ENCODE peak calls at places on chromosomes 5 and 9, in six cellular contexts. U, C, B, T, Z and J are unnamed samples.

GRCh38 chr9:124520206-124520596 is 13.0 kb upstream of the NR5A1 start:
- DNase-seq in U (no peak), C (no peak), B (no peak), T (peak; percentile 93), Z (no peak), J (no peak)

GRCh38 chr9:124452841-124453585 is 2.8 kb downstream of the ADGRD2 start:
- DNase-seq in U (no peak), C (no peak), B (no peak), T (no peak), Z (no peak), J (no peak)

GRCh38 chr5:65663804-65664521 is 39.1 kb downstream of the SHLD3 start:
- DNase-seq in U (peak; percentile 29), C (peak; percentile 18), B (no peak), T (no peak), Z (peak; percentile 16), J (no peak)

GRCh38 chr5:66246621-66247020 is 102.5 kb downstream of the SREK1 start:
- DNase-seq in U (peak; percentile 18), C (no peak), B (no peak), T (no peak), Z (no peak), J (no peak)

GRCh38 chr5:72597456-72597948 is 90.3 kb upstream of the ZNF366 start:
- DNase-seq in U (peak; percentile 52), C (peak; percentile 78), B (no peak), T (no peak), Z (peak; percentile 94), J (no peak)

GRCh38 chr5:74231697-74232096 is 408.8 kb downstream of the ENC1 start:
- DNase-seq in U (no peak), C (no peak), B (no peak), T (no peak), Z (no peak), J (no peak)

GRCh38 chr9:35954942-35955546 is 2.9 kb downstream of the OR2S2 start:
- DNase-seq in U (peak; percentile 81), C (peak; percentile 30), B (no peak), T (peak; percentile 56), Z (peak; percentile 79), J (peak; percentile 67)

GRCh38 chr5:176812269-176813259 is 2.2 kb downstream of the UNC5A start:
- DNase-seq in U (peak; percentile 49), C (peak; percentile 64), B (no peak), T (peak; percentile 39), Z (peak; percentile 30), J (peak; percentile 57)

GRCh38 chr5:180829711-180830110 is 27.1 kb upstream of the MGAT1 start:
- DNase-seq in U (no peak), C (no peak), B (no peak), T (no peak), Z (no peak), J (no peak)
- H3K4me3 ChIP-seq in U (peak overlapping the region; percentile 66), C (no peak overlapping the region), B (peak overlapping the region; percentile 89), T (no peak overlapping the region), Z (no peak overlapping the region), J (no peak overlapping the region)

GRCh38 chr9:114244570-114244969 is 78.3 kb upstream of the ORM1 start:
- DNase-seq in U (no peak), C (no peak), B (no peak), T (no peak), Z (no peak), J (no peak)

GRCh38 chr9:114247086-114247485 is 75.8 kb upstream of the ORM1 start:
- DNase-seq in U (no peak), C (no peak), B (no peak), T (no peak), Z (no peak), J (no peak)

GRCh38 chr9:114247491-114247890 is 75.4 kb upstream of the ORM1 start:
- DNase-seq in U (no peak), C (no peak), B (no peak), T (no peak), Z (no peak), J (no peak)

GRCh38 chr9:114248274-114248673 is 74.6 kb upstream of the ORM1 start:
- DNase-seq in U (no peak), C (no peak), B (no peak), T (no peak), Z (no peak), J (no peak)

DNA sequence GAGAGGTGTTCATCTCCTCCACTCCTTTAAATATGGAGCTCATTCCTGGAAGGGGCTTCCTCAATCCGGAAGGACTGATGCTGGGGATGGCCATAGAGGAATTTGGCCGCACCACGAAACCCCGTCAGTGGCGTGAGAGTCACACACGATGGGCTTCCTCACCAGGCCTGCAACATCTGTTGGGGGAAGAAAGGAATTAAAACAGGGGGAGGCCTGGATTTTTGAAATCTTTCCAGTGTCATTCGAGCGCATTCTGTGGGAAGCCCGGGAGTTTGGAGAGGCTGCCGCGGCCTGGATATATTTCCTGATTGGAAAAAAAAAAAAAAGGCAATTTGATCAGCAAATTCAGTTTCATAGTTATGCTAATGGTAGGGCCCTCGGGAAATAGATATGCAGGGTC is 76.3 kb upstream of the ORM1 start:
- DNase-seq in U (no peak), C (no peak), B (no peak), T (no peak), Z (no peak), J (no peak)
- TF ChIP-seq MYC in U (no peak), C (no peak), B (no peak), T (no peak), Z (no peak), J (no peak)

GRCh38 chr5:12624776-12625560 is 720.7 kb upstream of the CTNND2 start:
- DNase-seq in U (no peak), C (no peak), B (no peak), T (no peak), Z (no peak), J (no peak)

GRCh38 chr5:12623408-12623807 is 719.2 kb upstream of the CTNND2 start:
- DNase-seq in U (no peak), C (no peak), B (no peak), T (no peak), Z (no peak), J (no peak)

GRCh38 chr5:12625667-12626263 is 721.5 kb upstream of the CTNND2 start:
- DNase-seq in U (no peak), C (no peak), B (no peak), T (no peak), Z (no peak), J (no peak)

DNA sequence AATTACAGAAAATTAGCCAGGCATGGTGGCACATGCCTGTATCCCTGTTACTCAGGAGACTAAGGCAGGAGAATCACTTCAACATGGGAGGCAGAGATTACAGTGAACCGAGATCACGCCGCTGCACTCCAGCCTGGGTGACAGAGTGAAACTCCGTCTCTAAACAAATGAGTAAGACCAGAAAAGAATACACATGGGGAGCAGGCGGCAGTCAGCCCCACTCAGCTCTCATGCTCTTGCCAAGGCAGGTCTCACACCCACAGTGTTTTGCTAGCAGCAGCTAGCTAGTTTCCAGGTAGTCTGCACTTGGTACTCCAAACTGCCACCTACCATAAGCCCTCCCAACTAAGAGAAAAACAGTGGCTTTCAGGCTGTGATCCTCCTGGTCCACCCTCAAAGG is 722.3 kb upstream of the CTNND2 start:
- DNase-seq in U (no peak), C (no peak), B (no peak), T (no peak), Z (no peak), J (no peak)
- H3K4me3 ChIP-seq in U (no peak overlapping the region), C (no peak overlapping the region), B (no peak overlapping the region), T (no peak overlapping the region), Z (no peak overlapping the region), J (no peak overlapping the region)

DNA sequence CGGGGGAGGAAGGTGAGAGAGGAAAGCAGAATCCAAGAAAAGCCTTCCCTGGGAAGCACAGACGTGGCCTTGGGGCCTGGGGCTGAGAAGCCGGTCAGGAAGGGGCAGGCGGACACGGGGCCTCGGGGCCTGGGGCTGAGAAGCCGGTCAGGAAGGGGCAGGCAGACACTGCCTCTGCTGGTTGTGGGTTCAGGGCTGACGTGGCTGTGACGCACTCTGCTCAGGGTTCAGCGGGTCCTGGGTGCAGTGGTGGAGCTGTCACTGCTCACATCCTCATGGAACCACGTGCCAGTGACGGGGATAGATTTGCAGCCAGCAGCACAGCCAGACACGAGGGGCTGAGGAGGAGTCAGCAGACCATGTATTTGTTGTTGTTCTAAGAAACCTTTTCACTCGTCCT is 12.8 kb downstream of the PAEP start:
- DNase-seq in U (no peak), C (no peak), B (no peak), T (no peak), Z (no peak), J (no peak)
- TF ChIP-seq MYC in U (no peak), C (no peak), B (no peak), T (no peak), Z (no peak), J (no peak)

GRCh38 chr9:22342489-22343217 is 104.0 kb upstream of the DMRTA1 start:
- DNase-seq in U (peak; percentile 48), C (no peak), B (no peak), T (peak; percentile 27), Z (peak; percentile 4), J (no peak)

GRCh38 chr9:22337261-22337660 is 109.4 kb upstream of the DMRTA1 start:
- DNase-seq in U (no peak), C (no peak), B (no peak), T (no peak), Z (no peak), J (no peak)

GRCh38 chr9:22343218-22343611 is 103.4 kb upstream of the DMRTA1 start:
- DNase-seq in U (no peak), C (no peak), B (no peak), T (no peak), Z (no peak), J (no peak)
- H3K4me3 ChIP-seq in U (no peak overlapping the region), C (no peak overlapping the region), B (no peak overlapping the region), T (no peak overlapping the region), Z (no peak overlapping the region), J (no peak overlapping the region)

DNA sequence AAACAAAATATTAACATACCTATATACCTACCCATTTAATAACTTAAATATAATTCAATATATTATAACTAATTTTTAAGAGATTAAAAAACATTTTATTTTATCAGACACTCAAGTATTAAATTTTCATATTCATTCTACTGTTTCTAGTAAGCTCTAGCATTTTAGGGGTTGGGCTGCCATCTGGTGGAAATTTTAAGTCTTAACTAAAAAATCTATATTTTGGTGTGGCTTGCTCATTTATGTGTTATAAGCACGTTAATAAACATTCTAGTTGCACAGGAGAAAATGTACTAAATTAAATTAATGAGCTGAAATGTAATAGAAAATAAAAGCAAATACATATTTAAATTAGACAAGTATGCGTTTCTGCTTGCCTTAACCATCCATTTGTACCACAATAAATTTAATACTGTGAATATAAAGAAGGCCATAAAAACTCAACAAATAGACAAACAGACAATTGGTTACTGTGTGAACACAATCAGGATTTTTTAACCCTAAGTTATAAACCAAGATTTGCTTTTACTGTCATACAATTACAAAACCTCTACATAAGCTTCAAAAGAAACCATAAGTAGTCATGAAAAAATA is 1728.3 kb upstream of the CDH9 start:
- DNase-seq in U (peak; percentile 67), C (no peak), B (no peak), T (peak; percentile 18), Z (peak; percentile 6), J (peak; percentile 59)
- TF ChIP-seq MYC in U (no peak), C (no peak), B (no peak), T (no peak), Z (no peak), J (no peak)

DNA sequence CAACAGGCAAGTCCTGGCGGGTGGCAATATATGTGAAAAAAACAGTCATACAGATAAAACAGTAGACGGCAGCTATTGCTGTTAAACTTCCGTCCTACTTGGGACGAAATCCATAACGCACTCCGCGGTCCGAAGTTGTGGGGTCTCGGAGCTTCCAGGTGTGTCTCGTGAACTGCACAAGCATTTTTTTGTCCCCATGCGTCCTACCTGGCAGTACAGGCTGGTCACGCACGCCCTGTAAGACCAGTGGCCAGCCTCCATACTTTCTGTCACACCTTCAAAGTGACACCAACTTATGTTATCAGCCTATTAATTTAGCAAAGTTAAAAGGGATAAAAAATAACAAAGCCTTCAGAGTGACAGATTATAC is 51.3 kb downstream of the TGFBI start:
- DNase-seq in U (no peak), C (no peak), B (no peak), T (no peak), Z (no peak), J (no peak)
- H3K4me3 ChIP-seq in U (no peak overlapping the region), C (no peak overlapping the region), B (peak overlapping the region; percentile 62), T (no peak overlapping the region), Z (peak overlapping the region; percentile 55), J (no peak overlapping the region)

GRCh38 chr5:149893403-149893931 is 51.1 kb downstream of the PDE6A start:
- DNase-seq in U (no peak), C (no peak), B (no peak), T (no peak), Z (no peak), J (no peak)
- TF ChIP-seq MYC in U (no peak), C (no peak), B (no peak), T (no peak), Z (no peak), J (no peak)